ENCODE peak calls at places on chromosomes 1 and 21, in seven cellular contexts. X, W, J, P, M, E and U are unnamed samples. For H3K9me3, the result is how much of the 10 kb centered on the place peaks cover.

GRCh38 chr1:104780470-104781078 is 1030.9 kb downstream of the AMY1C start:
- DNase-seq in X (no peak), W (no peak), J (no peak), P (no peak), M (no peak), E (peak), U (no peak)

GRCh38 chr1:226590626-226591025 is 42.1 kb downstream of the STUM start:
- DNase-seq in X (no peak), W (no peak), J (no peak), P (no peak), M (no peak), E (no peak), U (no peak)

GRCh38 chr1:106049595-106049994 is 1006.9 kb upstream of the PRMT6 start:
- DNase-seq in X (no peak), W (no peak), J (no peak), P (no peak), M (no peak), E (peak), U (no peak)

GRCh38 chr1:198185759-198186158 is 29.0 kb downstream of the NEK7 start:
- DNase-seq in X (no peak), W (no peak), J (no peak), P (no peak), M (no peak), E (no peak), U (no peak)

GRCh38 chr1:212485895-212486590 is 53.3 kb downstream of the NENF start:
- DNase-seq in X (peak), W (peak), J (peak), P (no peak), M (no peak), E (no peak), U (no peak)

GRCh38 chr1:96253281-96254035 is 468.1 kb upstream of the PTBP2 start:
- DNase-seq in X (no peak), W (no peak), J (no peak), P (no peak), M (no peak), E (no peak), U (no peak)

GRCh38 chr1:2379733-2380404 is 11.5 kb downstream of the MORN1 start:
- DNase-seq in X (peak), W (no peak), J (no peak), P (no peak), M (no peak), E (no peak), U (no peak)

GRCh38 chr1:38558055-38558454 is 301.5 kb downstream of the RRAGC start:
- DNase-seq in X (no peak), W (no peak), J (no peak), P (no peak), M (no peak), E (no peak), U (no peak)

GRCh38 chr1:103265551-103265950 is 157.2 kb upstream of the COL11A1 start:
- DNase-seq in X (no peak), W (no peak), J (no peak), P (no peak), M (no peak), E (peak), U (no peak)

GRCh38 chr1:217369271-217369981 is 261.5 kb downstream of the GPATCH2 start:
- DNase-seq in X (no peak), W (no peak), J (no peak), P (no peak), M (no peak), E (no peak), U (no peak)

GRCh38 chr1:167964646-167965045 is 27.8 kb upstream of the MPC2 start:
- DNase-seq in X (no peak), W (no peak), J (no peak), P (no peak), M (no peak), E (no peak), U (no peak)

GRCh38 chr1:215277537-215277936 is 195.0 kb downstream of the KCNK2 start:
- DNase-seq in X (no peak), W (no peak), J (no peak), P (no peak), M (no peak), E (no peak), U (no peak)

GRCh38 chr1:27643626-27644368 is 8.8 kb upstream of the FGR start:
- DNase-seq in X (peak), W (peak), J (peak), P (no peak), M (peak), E (peak), U (peak)

GRCh38 chr1:116262207-116262994 is 110.6 kb upstream of the ATP1A1 start:
- DNase-seq in X (no peak), W (peak), J (peak), P (no peak), M (no peak), E (no peak), U (no peak)

GRCh38 chr1:30735124-30735523 is 11.7 kb upstream of the MATN1 start:
- DNase-seq in X (no peak), W (no peak), J (no peak), P (no peak), M (no peak), E (no peak), U (no peak)

GRCh38 chr1:163013826-163014600 is 55.1 kb upstream of the RGS4 start:
- DNase-seq in X (no peak), W (no peak), J (no peak), P (no peak), M (no peak), E (no peak), U (no peak)

GRCh38 chr1:74593887-74594866 is 79.4 kb downstream of the ERICH3 start:
- DNase-seq in X (no peak), W (no peak), J (no peak), P (no peak), M (no peak), E (no peak), U (no peak)

GRCh38 chr21:16169102-16169511 is 439.3 kb downstream of the USP25 start:
- DNase-seq in X (no peak), W (no peak), J (no peak), P (peak), M (no peak), E (peak), U (no peak)

GRCh38 chr1:226569879-226570547 is 21.4 kb downstream of the STUM start:
- DNase-seq in X (no peak), W (no peak), J (peak), P (no peak), M (no peak), E (peak), U (no peak)

GRCh38 chr21:45513741-45514310 is 28.4 kb downstream of the SLC19A1 start:
- DNase-seq in X (no peak), W (no peak), J (no peak), P (peak), M (no peak), E (no peak), U (no peak)

GRCh38 chr1:167077128-167077867 is 12.9 kb downstream of the GPA33 start:
- DNase-seq in X (no peak), W (no peak), J (no peak), P (no peak), M (no peak), E (no peak), U (no peak)

GRCh38 chr1:88878731-88879130 is 12.6 kb downstream of the GTF2B start:
- DNase-seq in X (no peak), W (no peak), J (no peak), P (no peak), M (no peak), E (no peak), U (no peak)

GRCh38 chr1:158067651-158068050 is 74.2 kb downstream of the KIRREL1 start:
- DNase-seq in X (peak), W (peak), J (no peak), P (no peak), M (no peak), E (no peak), U (no peak)

GRCh38 chr1:170665625-170666024 is 1.7 kb downstream of the PRRX1 start:
- DNase-seq in X (no peak), W (no peak), J (no peak), P (no peak), M (no peak), E (no peak), U (no peak)

GRCh38 chr21:21682172-21682571 is 684.0 kb downstream of the NCAM2 start:
- DNase-seq in X (no peak), W (no peak), J (no peak), P (no peak), M (no peak), E (peak), U (no peak)

GRCh38 chr1:38123356-38123755 is 76.8 kb upstream of the POU3F1 start:
- DNase-seq in X (no peak), W (no peak), J (no peak), P (no peak), M (no peak), E (no peak), U (no peak)

GRCh38 chr1:173015629-173016028 is 35.1 kb downstream of the TNFSF18 start:
- DNase-seq in X (no peak), W (no peak), J (no peak), P (no peak), M (no peak), E (no peak), U (no peak)

GRCh38 chr1:66575739-66576138 is 41.8 kb downstream of the SGIP1 start:
- DNase-seq in X (no peak), W (no peak), J (no peak), P (peak), M (no peak), E (no peak), U (no peak)

GRCh38 chr1:187641907-187642306 is 813.2 kb downstream of the PLA2G4A start:
- DNase-seq in X (no peak), W (no peak), J (no peak), P (no peak), M (no peak), E (no peak), U (no peak)

GRCh38 chr1:93848352-93848883 is 30.6 kb downstream of the DNTTIP2 start:
- DNase-seq in X (no peak), W (no peak), J (no peak), P (no peak), M (no peak), E (no peak), U (no peak)

GRCh38 chr21:26966978-26967913 is at the start of gene ADAMTS5:
- DNase-seq in X (peak), W (peak), J (no peak), P (peak), M (no peak), E (peak), U (no peak)

GRCh38 chr1:202213361-202214088 is 19.9 kb downstream of the LGR6 start:
- DNase-seq in X (no peak), W (no peak), J (no peak), P (no peak), M (no peak), E (peak), U (no peak)

GRCh38 chr1:17161137-17161700 is 42.0 kb upstream of the PADI2 start:
- DNase-seq in X (no peak), W (no peak), J (no peak), P (no peak), M (no peak), E (no peak), U (no peak)

GRCh38 chr1:15848929-15849774 is 1.6 kb downstream of the SPEN start:
- DNase-seq in X (peak), W (peak), J (peak), P (peak), M (peak), E (peak), U (peak)

GRCh38 chr1:80064524-80064923 is 1058.0 kb upstream of the ADGRL4 start:
- DNase-seq in X (no peak), W (no peak), J (no peak), P (no peak), M (no peak), E (no peak), U (no peak)

GRCh38 chr1:166080965-166081870 is 85.6 kb downstream of the FAM78B start:
- DNase-seq in X (no peak), W (no peak), J (no peak), P (no peak), M (peak), E (no peak), U (no peak)

GRCh38 chr1:244065960-244066388 is 14.9 kb downstream of the ZBTB18 start:
- DNase-seq in X (no peak), W (no peak), J (no peak), P (no peak), M (no peak), E (no peak), U (no peak)

GRCh38 chr1:115953180-115953579 is 23.1 kb upstream of the SLC22A15 start:
- DNase-seq in X (no peak), W (no peak), J (no peak), P (no peak), M (no peak), E (no peak), U (no peak)

GRCh38 chr1:233410906-233411305 is 83.4 kb downstream of the MAP3K21 start:
- DNase-seq in X (no peak), W (no peak), J (no peak), P (no peak), M (no peak), E (no peak), U (no peak)

DNA sequence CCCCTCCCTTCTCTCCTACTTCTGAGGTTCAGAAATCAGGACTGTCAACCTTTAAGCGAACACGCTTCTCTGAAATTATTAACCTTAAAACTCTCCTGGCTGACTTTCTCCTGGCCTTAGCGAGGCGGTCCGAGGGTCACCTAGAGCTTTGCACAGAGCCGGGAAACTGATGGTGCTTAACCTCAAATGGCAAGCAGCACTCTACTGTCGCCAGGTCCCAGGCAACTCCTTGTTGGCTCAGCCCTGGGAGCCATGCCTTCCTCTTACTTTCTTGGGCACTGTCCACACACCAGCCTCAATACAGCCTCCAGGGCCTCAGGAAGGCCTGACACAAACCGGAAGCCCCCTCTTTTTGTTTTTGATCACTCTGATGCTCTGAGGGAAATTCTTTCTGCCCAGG is 3.8 kb downstream of the TRABD2B start:
- DNase-seq in X (no peak), W (no peak), J (no peak), P (no peak), M (no peak), E (no peak), U (no peak)
- H3K4me3 ChIP-seq in X (no peak), W (no peak), J (no peak), P (no peak), M (no peak), E (no peak), U (no peak)

DNA sequence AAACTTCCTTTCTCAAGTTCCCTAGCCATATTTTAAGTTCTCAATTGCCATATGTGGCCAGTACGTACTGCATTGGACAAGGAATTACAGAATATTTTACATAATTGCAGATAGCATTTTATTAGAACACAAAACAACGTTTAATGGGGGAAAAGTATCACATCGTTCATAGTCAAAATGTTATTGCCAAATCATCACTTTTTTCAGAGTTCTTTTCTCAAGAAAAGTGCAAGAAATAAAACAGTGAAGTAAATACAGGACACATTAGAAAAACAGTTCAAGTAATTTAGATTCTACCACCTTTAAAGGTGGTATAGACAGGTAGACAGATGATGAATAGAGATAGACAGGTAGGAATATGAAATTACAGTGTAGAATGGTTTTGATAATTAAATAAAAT is 479.1 kb upstream of the NCAM2 start:
- DNase-seq in X (no peak), W (no peak), J (no peak), P (no peak), M (no peak), E (no peak), U (no peak)
- H3K9me3 ChIP-seq in X (under half), W (under half), J (under half), P (under half), M (under half), E (under half), U (under half)

DNA sequence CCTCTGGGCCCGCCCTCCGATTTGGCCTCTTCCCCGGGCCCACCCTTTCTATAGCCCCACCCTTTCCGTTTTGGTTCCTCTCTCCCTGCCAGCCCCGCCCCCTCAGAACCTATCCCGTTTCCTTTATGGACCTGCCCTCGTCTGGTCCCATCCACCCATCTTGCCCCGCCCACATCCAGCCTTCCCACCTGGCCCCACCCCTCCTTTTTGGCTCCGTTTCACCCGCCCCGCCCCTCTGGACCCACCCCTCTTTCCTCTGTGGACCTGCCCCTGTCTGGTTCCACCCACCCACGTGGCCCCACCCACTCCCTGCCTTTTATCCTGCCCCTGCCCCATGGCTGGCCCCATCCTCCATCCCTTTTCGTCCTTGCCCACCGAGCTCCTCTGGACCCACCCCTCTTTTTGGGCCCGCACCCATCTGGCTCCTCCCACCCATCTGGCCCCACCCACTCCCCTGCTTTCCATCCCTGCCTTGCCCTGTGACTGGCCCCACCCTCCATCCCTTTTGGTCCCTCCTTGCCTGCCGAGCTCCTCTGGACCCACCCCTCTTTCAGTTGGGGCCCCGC is 177.2 kb downstream of the CAMTA1 start:
- DNase-seq in X (peak), W (peak), J (peak), P (peak), M (no peak), E (peak), U (no peak)
- H3K4me3 ChIP-seq in X (peak), W (no peak), J (no peak), P (no peak), M (no peak), E (no peak), U (no peak)

GRCh38 chr1:147079400-147080012 is 92.8 kb downstream of the PRKAB2 start:
- DNase-seq in X (no peak), W (no peak), J (peak), P (no peak), M (peak), E (no peak), U (no peak)
- H3K9me3 ChIP-seq in X (under half), W (under half), J (under half), P (under half), M (under half), E (under half), U (under half)

DNA sequence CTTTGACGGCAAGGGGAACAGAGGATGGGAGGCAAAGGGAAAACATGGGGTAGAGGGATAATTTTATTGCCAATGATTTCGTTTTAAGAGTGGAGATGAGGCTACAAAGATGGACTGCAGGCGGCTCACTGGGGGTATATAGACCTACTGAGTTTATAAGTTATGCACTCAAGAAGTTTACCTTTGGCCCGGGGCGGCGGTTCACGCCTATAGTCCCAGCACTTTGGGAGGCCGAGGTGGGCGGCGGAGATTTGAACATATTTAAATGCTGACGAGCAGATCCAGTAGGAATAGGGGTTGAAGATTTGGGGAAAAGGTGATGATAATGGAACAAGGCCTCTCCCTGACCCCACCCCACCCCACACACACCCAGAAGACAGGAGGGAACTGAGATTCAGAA is 8.1 kb upstream of the SLAMF9 start:
- DNase-seq in X (no peak), W (no peak), J (no peak), P (no peak), M (no peak), E (no peak), U (no peak)
- H3K4me3 ChIP-seq in X (peak), W (peak), J (no peak), P (no peak), M (no peak), E (no peak), U (no peak)